ENCODE peak calls at places on chromosomes 4 and X, in eight cellular contexts. One of them, this sample, is unnamed.

GRCh38 chr4:71827811-71828210 is 43.9 kb upstream of the GC start:
- DNase-seq in NCI-H1092 treated with DMSO at 0.1 percent for 48 hours: no peak
- DNase-seq in sigmoid colon: no peak
- DNase-seq in CD4-positive, alpha-beta memory T cell: no peak
- DNase-seq in suprapubic skin: no peak
- DNase-seq in astrocyte: no peak
- DNase-seq in AG09309: no peak
- DNase-seq in WTC11: no peak
- DNase-seq in this sample: no peak

GRCh38 chr4:18103876-18104275 is 82.3 kb upstream of the LCORL start:
- DNase-seq in WTC11: no peak
- DNase-seq in NCI-H1092 treated with DMSO at 0.1 percent for 48 hours: no peak
- DNase-seq in CD4-positive, alpha-beta memory T cell: no peak
- DNase-seq in sigmoid colon: no peak
- DNase-seq in astrocyte: no peak
- DNase-seq in AG09309: no peak
- DNase-seq in suprapubic skin: no peak
- DNase-seq in this sample: no peak

GRCh38 chr4:48042979-48043461 is 26.4 kb downstream of the NIPAL1 start:
- DNase-seq in NCI-H1092 treated with DMSO at 0.1 percent for 48 hours: no peak
- DNase-seq in astrocyte: no peak
- DNase-seq in suprapubic skin: no peak
- DNase-seq in CD4-positive, alpha-beta memory T cell: no peak
- DNase-seq in WTC11: no peak
- DNase-seq in AG09309: no peak
- DNase-seq in sigmoid colon: no peak
- DNase-seq in this sample: no peak

GRCh38 chr4:163484906-163485305 is 9.6 kb upstream of the TMA16 start:
- DNase-seq in NCI-H1092 treated with DMSO at 0.1 percent for 48 hours: peak
- DNase-seq in WTC11: peak
- DNase-seq in astrocyte: peak
- DNase-seq in AG09309: no peak
- DNase-seq in CD4-positive, alpha-beta memory T cell: peak
- DNase-seq in suprapubic skin: no peak
- DNase-seq in sigmoid colon: no peak
- DNase-seq in this sample: peak

GRCh38 chr4:13521047-13521446 is 23.3 kb downstream of the NKX3-2 start:
- DNase-seq in CD4-positive, alpha-beta memory T cell: no peak
- DNase-seq in astrocyte: no peak
- DNase-seq in sigmoid colon: no peak
- DNase-seq in WTC11: no peak
- DNase-seq in suprapubic skin: no peak
- DNase-seq in AG09309: no peak
- DNase-seq in NCI-H1092 treated with DMSO at 0.1 percent for 48 hours: no peak
- DNase-seq in this sample: no peak

GRCh38 chr4:164396439-164396838 is 357.5 kb upstream of the SMIM31 start:
- DNase-seq in astrocyte: peak
- DNase-seq in AG09309: no peak
- DNase-seq in sigmoid colon: no peak
- DNase-seq in suprapubic skin: no peak
- DNase-seq in WTC11: no peak
- DNase-seq in CD4-positive, alpha-beta memory T cell: no peak
- DNase-seq in NCI-H1092 treated with DMSO at 0.1 percent for 48 hours: no peak
- DNase-seq in this sample: no peak

GRCh38 chr4:175308236-175308635 is 390.1 kb downstream of the ADAM29 start:
- DNase-seq in WTC11: no peak
- DNase-seq in sigmoid colon: no peak
- DNase-seq in NCI-H1092 treated with DMSO at 0.1 percent for 48 hours: no peak
- DNase-seq in CD4-positive, alpha-beta memory T cell: no peak
- DNase-seq in astrocyte: peak
- DNase-seq in suprapubic skin: no peak
- DNase-seq in AG09309: no peak
- DNase-seq in this sample: no peak

GRCh38 chr4:129598582-129598981 is 502.6 kb downstream of the C4orf33 start:
- DNase-seq in AG09309: no peak
- DNase-seq in NCI-H1092 treated with DMSO at 0.1 percent for 48 hours: no peak
- DNase-seq in suprapubic skin: no peak
- DNase-seq in sigmoid colon: no peak
- DNase-seq in CD4-positive, alpha-beta memory T cell: no peak
- DNase-seq in astrocyte: no peak
- DNase-seq in WTC11: no peak
- DNase-seq in this sample: no peak

GRCh38 chr4:94403735-94404134 is 48.0 kb upstream of the PDLIM5 start:
- DNase-seq in WTC11: no peak
- DNase-seq in CD4-positive, alpha-beta memory T cell: no peak
- DNase-seq in AG09309: no peak
- DNase-seq in NCI-H1092 treated with DMSO at 0.1 percent for 48 hours: no peak
- DNase-seq in sigmoid colon: no peak
- DNase-seq in suprapubic skin: no peak
- DNase-seq in astrocyte: no peak
- DNase-seq in this sample: no peak

GRCh38 chr4:91826186-91826585 is 477.6 kb upstream of the GRID2 start:
- DNase-seq in suprapubic skin: no peak
- DNase-seq in sigmoid colon: no peak
- DNase-seq in CD4-positive, alpha-beta memory T cell: no peak
- DNase-seq in AG09309: no peak
- DNase-seq in NCI-H1092 treated with DMSO at 0.1 percent for 48 hours: no peak
- DNase-seq in astrocyte: peak
- DNase-seq in WTC11: no peak
- DNase-seq in this sample: no peak

GRCh38 chr4:45453258-45453841 is 670.5 kb downstream of the GABRG1 start:
- DNase-seq in sigmoid colon: no peak
- DNase-seq in AG09309: no peak
- DNase-seq in astrocyte: peak
- DNase-seq in WTC11: no peak
- DNase-seq in CD4-positive, alpha-beta memory T cell: no peak
- DNase-seq in suprapubic skin: no peak
- DNase-seq in NCI-H1092 treated with DMSO at 0.1 percent for 48 hours: peak
- DNase-seq in this sample: no peak

GRCh38 chr4:128387600-128388351 is 100.2 kb upstream of the PGRMC2 start:
- DNase-seq in AG09309: no peak
- DNase-seq in sigmoid colon: no peak
- DNase-seq in astrocyte: peak
- DNase-seq in NCI-H1092 treated with DMSO at 0.1 percent for 48 hours: no peak
- DNase-seq in suprapubic skin: no peak
- DNase-seq in CD4-positive, alpha-beta memory T cell: no peak
- DNase-seq in WTC11: no peak
- DNase-seq in this sample: no peak

GRCh38 chrX:116872931-116873330 is 410.2 kb upstream of the CT83 start:
- DNase-seq in NCI-H1092 treated with DMSO at 0.1 percent for 48 hours: no peak
- DNase-seq in WTC11: no peak
- DNase-seq in astrocyte: no peak
- DNase-seq in sigmoid colon: no peak
- DNase-seq in suprapubic skin: no peak
- DNase-seq in AG09309: no peak
- DNase-seq in CD4-positive, alpha-beta memory T cell: no peak
- DNase-seq in this sample: no peak

GRCh38 chr4:118282692-118283091 is 70.1 kb downstream of the PRSS12 start:
- DNase-seq in astrocyte: peak
- DNase-seq in suprapubic skin: no peak
- DNase-seq in CD4-positive, alpha-beta memory T cell: no peak
- DNase-seq in AG09309: no peak
- DNase-seq in sigmoid colon: no peak
- DNase-seq in WTC11: no peak
- DNase-seq in NCI-H1092 treated with DMSO at 0.1 percent for 48 hours: no peak
- DNase-seq in this sample: no peak

GRCh38 chrX:1190596-1191145 is 21.8 kb downstream of the CRLF2 start:
- DNase-seq in CD4-positive, alpha-beta memory T cell: no peak
- DNase-seq in AG09309: no peak
- DNase-seq in NCI-H1092 treated with DMSO at 0.1 percent for 48 hours: no peak
- DNase-seq in WTC11: no peak
- DNase-seq in astrocyte: no peak
- DNase-seq in sigmoid colon: peak
- DNase-seq in suprapubic skin: no peak
- DNase-seq in this sample: no peak

GRCh38 chr4:181281451-181281850 is 961.8 kb upstream of the TENM3 start:
- DNase-seq in WTC11: no peak
- DNase-seq in astrocyte: no peak
- DNase-seq in suprapubic skin: no peak
- DNase-seq in sigmoid colon: no peak
- DNase-seq in CD4-positive, alpha-beta memory T cell: no peak
- DNase-seq in NCI-H1092 treated with DMSO at 0.1 percent for 48 hours: no peak
- DNase-seq in AG09309: no peak
- DNase-seq in this sample: no peak

GRCh38 chr4:7398104-7398423 is 36.7 kb downstream of the PSAPL1 start:
- DNase-seq in suprapubic skin: peak
- DNase-seq in astrocyte: peak
- DNase-seq in WTC11: no peak
- DNase-seq in AG09309: no peak
- DNase-seq in NCI-H1092 treated with DMSO at 0.1 percent for 48 hours: peak
- DNase-seq in CD4-positive, alpha-beta memory T cell: no peak
- DNase-seq in sigmoid colon: peak
- DNase-seq in this sample: no peak